ENCODE peak calls at places on chromosomes 12 and 14, in seven cellular contexts. X is transverse colon, I is AG10803, Y is kidney epithelial cell, N is heart left ventricle, A is adrenal gland, C is testis. M is an unnamed sample.

GRCh38 chr14:106564058-106564643 is 1037.8 kb downstream of the TMEM121 start:
- DNase-seq in X (peak; percentile 54), I (no peak), Y (no peak), N (no peak), A (no peak), C (peak; percentile 75), M (no peak)

GRCh38 chr12:2520722-2521246 is 274.0 kb upstream of the FKBP4 start:
- DNase-seq in X (no peak), I (no peak), Y (no peak), N (no peak), A (no peak), C (no peak), M (no peak)

GRCh38 chr12:48512855-48513254 is 12.6 kb upstream of the OR8S1 start:
- DNase-seq in X (no peak), I (no peak), Y (no peak), N (no peak), A (no peak), C (no peak), M (no peak)

GRCh38 chr12:54935235-54935951 is 49.2 kb downstream of the TESPA1 start:
- DNase-seq in X (no peak), I (peak; percentile 70), Y (peak; percentile 84), N (no peak), A (peak; percentile 20), C (no peak), M (peak; percentile 49)

GRCh38 chr12:105275997-105276760 is 40.2 kb upstream of the APPL2 start:
- DNase-seq in X (no peak), I (no peak), Y (no peak), N (no peak), A (no peak), C (no peak), M (no peak)

GRCh38 chr12:45355750-45356149 is 139.9 kb downstream of the ANO6 start:
- DNase-seq in X (no peak), I (no peak), Y (no peak), N (no peak), A (no peak), C (no peak), M (peak; percentile 64)

GRCh38 chr14:31128601-31129526 is 78.7 kb downstream of the HECTD1 start:
- DNase-seq in X (no peak), I (no peak), Y (no peak), N (no peak), A (no peak), C (no peak), M (no peak)

GRCh38 chr12:49263400-49263763 is 1.5 kb upstream of the TUBA1C start:
- DNase-seq in X (no peak), I (no peak), Y (no peak), N (no peak), A (no peak), C (no peak), M (no peak)

GRCh38 chr12:130041983-130042812 is 120.1 kb upstream of the FZD10 start:
- DNase-seq in X (peak; percentile 17), I (no peak), Y (no peak), N (no peak), A (peak; percentile 48), C (peak; percentile 81), M (peak; percentile 80)

GRCh38 chr12:107404981-107405380 is 280.6 kb upstream of the PWP1 start:
- DNase-seq in X (peak; percentile 12), I (peak; percentile 21), Y (no peak), N (no peak), A (no peak), C (peak; percentile 41), M (peak; percentile 30)

GRCh38 chr12:117892441-117892840 is 76.3 kb downstream of the KSR2 start:
- DNase-seq in X (no peak), I (no peak), Y (no peak), N (no peak), A (no peak), C (no peak), M (no peak)

GRCh38 chr12:19972325-19973288 is 395.7 kb upstream of the PDE3A start:
- DNase-seq in X (no peak), I (no peak), Y (no peak), N (no peak), A (no peak), C (no peak), M (peak; percentile 19)

GRCh38 chr12:19971881-19972280 is 396.5 kb upstream of the PDE3A start:
- DNase-seq in X (no peak), I (no peak), Y (no peak), N (no peak), A (no peak), C (no peak), M (no peak)

GRCh38 chr12:19970116-19970515 is 398.2 kb upstream of the PDE3A start:
- DNase-seq in X (no peak), I (peak; percentile 89), Y (no peak), N (no peak), A (no peak), C (no peak), M (no peak)

GRCh38 chr12:19970826-19971225 is 397.5 kb upstream of the PDE3A start:
- DNase-seq in X (no peak), I (peak; percentile 43), Y (no peak), N (no peak), A (no peak), C (no peak), M (no peak)

GRCh38 chr12:19971396-19971802 is 396.9 kb upstream of the PDE3A start:
- DNase-seq in X (no peak), I (peak; percentile 60), Y (peak; percentile 90), N (no peak), A (no peak), C (no peak), M (peak; percentile 79)
- H3K4me3 ChIP-seq in X (no peak overlapping the region), I (no peak overlapping the region), Y (no peak overlapping the region), N (no peak overlapping the region), A (no peak overlapping the region), C (no peak overlapping the region), M (no peak overlapping the region)

DNA sequence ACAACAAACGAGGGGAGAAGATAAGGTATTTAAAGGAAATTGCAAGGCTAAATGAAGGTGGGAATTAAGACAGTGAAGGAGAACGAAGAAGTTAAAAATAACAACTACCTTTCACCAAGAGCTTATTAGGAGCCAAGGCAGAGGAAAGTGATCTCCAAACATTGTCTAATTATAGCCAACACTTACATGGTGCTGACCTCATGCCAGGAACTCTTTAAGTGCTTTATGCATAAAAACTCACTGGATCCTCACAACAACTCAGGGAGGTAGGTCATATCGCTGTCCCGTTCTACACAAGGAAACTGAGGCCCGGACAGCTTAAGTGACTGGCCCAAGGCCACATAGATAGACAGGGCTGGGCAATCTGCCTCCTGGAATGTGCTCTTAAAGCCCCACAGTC is 19.5 kb downstream of the TAMALIN start:
- DNase-seq in X (no peak), I (no peak), Y (no peak), N (no peak), A (no peak), C (no peak), M (no peak)
- H3K4me3 ChIP-seq in X (no peak overlapping the region), I (no peak overlapping the region), Y (no peak overlapping the region), N (peak overlapping the region; percentile 4), A (no peak overlapping the region), C (no peak overlapping the region), M (no peak overlapping the region)

DNA sequence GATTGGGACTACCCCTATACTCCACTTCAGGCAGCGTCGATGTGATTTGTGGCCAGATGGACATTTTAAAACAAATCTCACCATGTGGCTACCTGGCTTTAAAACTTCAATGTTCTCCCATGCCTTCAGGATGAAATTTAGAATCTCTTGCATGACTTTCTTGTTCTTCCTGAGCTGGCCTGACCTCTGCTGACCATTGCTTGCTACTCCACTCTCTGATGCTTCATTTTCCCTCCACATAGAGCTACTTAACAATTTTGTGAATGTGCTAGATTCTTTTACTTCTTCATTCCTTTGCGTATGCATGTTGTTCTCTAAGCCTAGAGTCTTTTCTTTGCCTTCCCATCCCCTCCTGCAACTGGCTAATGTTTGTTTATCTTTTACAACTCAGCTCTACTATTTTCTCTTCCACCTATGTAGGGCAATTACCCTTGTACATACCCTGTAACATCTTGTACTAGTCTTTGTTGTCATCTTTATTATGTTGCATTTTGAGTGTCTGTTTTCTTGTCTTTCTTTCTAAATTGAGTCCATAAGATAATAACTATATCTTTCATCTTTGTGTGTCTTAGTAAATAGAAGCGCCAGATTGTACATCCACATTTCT is 41.2 kb downstream of the YLPM1 start:
- DNase-seq in X (peak; percentile 20), I (peak; percentile 74), Y (no peak), N (no peak), A (peak; percentile 41), C (peak; percentile 38), M (peak; percentile 23)
- H3K4me3 ChIP-seq in X (no peak overlapping the region), I (no peak overlapping the region), Y (no peak overlapping the region), N (no peak overlapping the region), A (no peak overlapping the region), C (no peak overlapping the region), M (no peak overlapping the region)

GRCh38 chr14:100555436-100556067 is 31.7 kb downstream of the BEGAIN start:
- DNase-seq in X (no peak), I (no peak), Y (no peak), N (no peak), A (no peak), C (no peak), M (no peak)
- H3K4me3 ChIP-seq in X (no peak overlapping the region), I (no peak overlapping the region), Y (no peak overlapping the region), N (no peak overlapping the region), A (no peak overlapping the region), C (no peak overlapping the region), M (no peak overlapping the region)

GRCh38 chr12:66756631-66757030 is 77.8 kb upstream of the GRIP1 start:
- DNase-seq in X (no peak), I (no peak), Y (no peak), N (no peak), A (no peak), C (no peak), M (no peak)

GRCh38 chr12:66755727-66756395 is 77.0 kb upstream of the GRIP1 start:
- DNase-seq in X (no peak), I (no peak), Y (no peak), N (no peak), A (no peak), C (no peak), M (no peak)

GRCh38 chr12:66751432-66752113 is 72.7 kb upstream of the GRIP1 start:
- DNase-seq in X (no peak), I (no peak), Y (peak; percentile 14), N (no peak), A (no peak), C (no peak), M (no peak)

DNA sequence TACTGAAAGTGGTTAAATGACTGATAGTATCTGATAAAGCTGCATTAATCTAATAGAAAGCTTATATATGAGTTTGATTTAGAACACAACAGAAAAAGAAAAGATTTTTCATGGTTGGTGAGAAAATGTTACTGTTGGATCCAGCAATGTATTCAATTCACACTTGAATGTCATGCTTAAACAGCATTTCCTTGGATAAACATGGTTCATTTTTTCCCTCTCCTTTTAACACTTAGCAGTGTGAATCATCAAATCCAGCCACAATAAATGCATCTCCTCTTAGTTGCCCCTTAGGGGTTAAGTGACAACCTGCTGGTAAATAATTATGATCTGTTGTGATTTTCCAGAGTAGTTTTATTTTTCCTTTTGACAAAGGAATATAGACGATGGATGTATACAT is 74.9 kb upstream of the GRIP1 start:
- DNase-seq in X (no peak), I (no peak), Y (no peak), N (no peak), A (no peak), C (no peak), M (no peak)
- H3K4me3 ChIP-seq in X (no peak overlapping the region), I (no peak overlapping the region), Y (no peak overlapping the region), N (no peak overlapping the region), A (no peak overlapping the region), C (no peak overlapping the region), M (no peak overlapping the region)